ENCODE peak calls at places on chromosomes 13 and 19, in seven cellular contexts. One of them, this sample, is unnamed.
A peak's percentile ranks its signal among the peaks of the same experiment; 100 is the strongest.

GRCh38 chr19:11784356-11784755 is 14.0 kb upstream of the ZNF491 start:
- DNase-seq in GM23338: no peak
- DNase-seq in Karpas-422: no peak
- DNase-seq in SK-N-SH: no peak
- DNase-seq in GM23248: no peak
- DNase-seq in OCI-LY7: no peak
- DNase-seq in H9: no peak
- DNase-seq in this sample: no peak

GRCh38 chr19:11446652-11447301 is 11.3 kb downstream of the PRKCSH start:
- DNase-seq in Karpas-422: peak; percentile 78
- DNase-seq in OCI-LY7: peak; percentile 59
- DNase-seq in GM23338: peak; percentile 79
- DNase-seq in SK-N-SH: peak; percentile 97
- DNase-seq in H9: peak; percentile 68
- DNase-seq in GM23248: peak; percentile 60
- DNase-seq in this sample: no peak

GRCh38 chr19:12665646-12666304 is 767 bp downstream of the MAN2B1 start:
- DNase-seq in GM23248: peak; percentile 40
- DNase-seq in H9: no peak
- DNase-seq in GM23338: no peak
- DNase-seq in SK-N-SH: no peak
- DNase-seq in OCI-LY7: peak; percentile 56
- DNase-seq in Karpas-422: peak; percentile 60
- DNase-seq in this sample: no peak

GRCh38 chr13:30681489-30682242 is 53.7 kb upstream of the ALOX5AP start:
- DNase-seq in Karpas-422: no peak
- DNase-seq in GM23338: no peak
- DNase-seq in OCI-LY7: no peak
- DNase-seq in GM23248: peak; percentile 76
- DNase-seq in SK-N-SH: peak; percentile 31
- DNase-seq in H9: no peak
- DNase-seq in this sample: no peak

GRCh38 chr13:105232403-105232802 is 1303.1 kb downstream of the EFNB2 start:
- DNase-seq in Karpas-422: no peak
- DNase-seq in GM23338: no peak
- DNase-seq in OCI-LY7: no peak
- DNase-seq in GM23248: no peak
- DNase-seq in H9: no peak
- DNase-seq in SK-N-SH: no peak
- DNase-seq in this sample: no peak

GRCh38 chr19:48196321-48196761 is 25.9 kb downstream of the ZSWIM9 start:
- DNase-seq in OCI-LY7: no peak
- DNase-seq in H9: no peak
- DNase-seq in GM23338: peak; percentile 10
- DNase-seq in SK-N-SH: peak; percentile 35
- DNase-seq in Karpas-422: no peak
- DNase-seq in GM23248: no peak
- DNase-seq in this sample: no peak

GRCh38 chr19:2132191-2132590 is 19.2 kb downstream of the AP3D1 start:
- DNase-seq in Karpas-422: no peak
- DNase-seq in GM23248: no peak
- DNase-seq in GM23338: no peak
- DNase-seq in OCI-LY7: no peak
- DNase-seq in SK-N-SH: no peak
- DNase-seq in H9: no peak
- DNase-seq in this sample: no peak

GRCh38 chr13:92510416-92510815 is 716.2 kb upstream of the GPC6 start:
- DNase-seq in SK-N-SH: no peak
- DNase-seq in H9: no peak
- DNase-seq in OCI-LY7: peak; percentile 4
- DNase-seq in GM23338: peak; percentile 28
- DNase-seq in GM23248: no peak
- DNase-seq in Karpas-422: no peak
- DNase-seq in this sample: no peak

GRCh38 chr13:44396963-44397580 is 23.4 kb downstream of the SERP2 start:
- DNase-seq in Karpas-422: no peak
- DNase-seq in SK-N-SH: peak; percentile 77
- DNase-seq in H9: no peak
- DNase-seq in GM23338: no peak
- DNase-seq in GM23248: no peak
- DNase-seq in OCI-LY7: no peak
- DNase-seq in this sample: no peak

GRCh38 chr13:28710161-28710560 is 8.6 kb downstream of the SLC46A3 start:
- DNase-seq in OCI-LY7: no peak
- DNase-seq in SK-N-SH: no peak
- DNase-seq in H9: no peak
- DNase-seq in Karpas-422: no peak
- DNase-seq in GM23338: no peak
- DNase-seq in GM23248: no peak
- DNase-seq in this sample: no peak

DNA sequence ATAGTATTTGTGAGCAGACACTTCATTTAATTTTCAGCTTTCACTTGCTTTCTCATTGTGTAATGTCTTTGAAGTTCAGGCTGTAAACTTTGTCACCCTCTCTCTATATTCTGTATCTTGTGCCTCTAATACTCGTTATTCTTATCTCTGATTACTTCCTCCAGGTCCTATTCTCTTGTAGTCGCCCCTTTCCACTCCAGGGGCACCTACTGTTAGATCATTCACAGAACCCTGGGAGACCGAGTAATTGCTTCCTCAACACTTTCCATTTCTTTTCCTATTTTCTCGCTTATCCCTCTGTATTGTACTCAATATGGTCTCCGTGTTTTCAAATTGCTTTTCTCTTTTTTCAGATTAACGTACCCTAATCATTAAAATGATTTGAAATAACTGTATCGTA is 93.9 kb upstream of the TDRD3 start:
- DNase-seq in Karpas-422: no peak
- DNase-seq in GM23338: no peak
- DNase-seq in GM23248: no peak
- DNase-seq in OCI-LY7: no peak
- DNase-seq in H9: no peak
- DNase-seq in SK-N-SH: no peak
- DNase-seq in this sample: no peak
- H4K20me1 ChIP-seq in Karpas-422: no peaks in the 10 kb centered on the region
- H4K20me1 ChIP-seq in GM23338: no peaks in the 10 kb centered on the region
- H4K20me1 ChIP-seq in GM23248: no peaks in the 10 kb centered on the region
- H4K20me1 ChIP-seq in OCI-LY7: no peaks in the 10 kb centered on the region
- H4K20me1 ChIP-seq in H9: no peaks in the 10 kb centered on the region
- H4K20me1 ChIP-seq in SK-N-SH: no peaks in the 10 kb centered on the region
- H4K20me1 ChIP-seq in this sample: no peaks in the 10 kb centered on the region

DNA sequence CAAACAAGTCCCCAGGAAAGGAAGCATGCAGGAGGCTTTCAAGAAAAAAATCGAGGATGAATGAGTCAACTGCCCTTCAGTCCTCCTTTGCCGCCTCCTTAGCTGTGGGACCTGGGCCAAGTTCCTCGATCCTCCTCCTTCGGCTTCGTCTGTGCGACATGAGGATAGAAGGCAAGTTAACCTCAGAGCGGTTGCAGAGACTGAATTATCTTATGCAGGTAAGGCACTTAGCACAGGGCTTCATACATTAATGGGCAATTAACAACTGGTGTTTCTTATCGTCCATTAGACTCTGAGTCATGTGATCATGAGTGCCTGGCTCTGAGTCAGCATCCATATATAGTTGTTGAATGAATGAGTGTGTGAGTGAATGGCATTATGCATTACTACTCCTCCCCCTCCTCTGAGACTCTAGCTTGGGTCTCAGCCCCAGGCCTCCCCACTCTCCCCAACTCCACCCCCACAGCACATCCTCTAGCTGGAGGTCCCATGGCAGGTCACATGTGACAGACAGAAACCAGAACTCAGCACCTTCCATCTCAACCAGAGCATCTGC is 1.6 kb upstream of the TTC9B start:
- DNase-seq in Karpas-422: no peak
- DNase-seq in GM23338: no peak
- DNase-seq in OCI-LY7: no peak
- DNase-seq in SK-N-SH: no peak
- DNase-seq in H9: no peak
- DNase-seq in GM23248: peak; percentile 90
- DNase-seq in this sample: peak; percentile 76
- H2AFZ ChIP-seq in Karpas-422: no peak overlapping the region
- H2AFZ ChIP-seq in GM23338: no peak overlapping the region
- H2AFZ ChIP-seq in OCI-LY7: no peak overlapping the region
- H2AFZ ChIP-seq in SK-N-SH: peak overlapping the region; percentile 84
- H2AFZ ChIP-seq in H9: no peak overlapping the region
- H2AFZ ChIP-seq in GM23248: peak overlapping the region; percentile 56
- H2AFZ ChIP-seq in this sample: peak overlapping the region; percentile 89

DNA sequence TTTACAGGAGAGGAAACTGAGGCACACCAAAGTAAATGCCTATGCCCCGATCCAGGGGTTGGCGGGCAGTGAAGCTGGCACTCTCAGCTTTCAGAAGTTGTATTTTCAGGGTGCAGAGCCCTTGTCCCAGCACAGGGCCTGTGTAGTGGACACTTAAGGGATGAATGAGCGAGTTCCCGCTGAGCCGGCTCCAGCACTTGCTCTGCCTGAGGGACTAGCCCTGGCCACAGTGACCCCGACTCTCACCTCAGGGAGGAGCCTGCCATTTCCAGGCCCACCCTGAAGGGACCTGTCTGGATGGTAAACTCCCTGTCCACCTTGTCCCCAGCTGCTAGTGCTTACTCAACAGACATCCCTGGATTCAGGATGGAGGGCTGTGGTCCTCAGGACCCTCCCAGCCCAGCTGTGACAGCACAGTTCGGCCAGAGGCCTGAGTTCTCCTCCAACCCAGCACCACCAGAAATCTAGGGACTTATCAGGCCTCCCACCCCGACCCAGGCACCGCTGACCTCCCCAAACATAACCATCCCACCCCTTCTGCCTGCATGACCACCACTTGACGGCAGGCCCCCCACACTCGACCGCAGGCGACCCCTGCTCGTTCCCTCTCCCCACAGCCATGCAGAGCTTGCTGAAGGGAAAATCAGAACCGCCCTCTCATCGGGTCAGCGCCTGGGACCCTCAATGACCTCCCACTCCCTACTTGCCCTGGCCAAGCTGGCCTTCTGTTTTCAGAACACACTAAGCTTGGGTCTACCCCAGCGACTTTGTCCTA is 8.4 kb downstream of the PPP6R1 start:
- DNase-seq in SK-N-SH: no peak
- DNase-seq in GM23248: no peak
- DNase-seq in H9: no peak
- DNase-seq in Karpas-422: no peak
- DNase-seq in GM23338: no peak
- DNase-seq in OCI-LY7: no peak
- DNase-seq in this sample: no peak
- H4K20me1 ChIP-seq in SK-N-SH: peaks cover 91% of the 10 kb centered on the region
- H4K20me1 ChIP-seq in GM23248: no peaks in the 10 kb centered on the region
- H4K20me1 ChIP-seq in H9: no peaks in the 10 kb centered on the region
- H4K20me1 ChIP-seq in Karpas-422: peaks cover 66% of the 10 kb centered on the region
- H4K20me1 ChIP-seq in GM23338: peaks cover 25% of the 10 kb centered on the region
- H4K20me1 ChIP-seq in OCI-LY7: peaks cover 32% of the 10 kb centered on the region
- H4K20me1 ChIP-seq in this sample: no peaks in the 10 kb centered on the region

GRCh38 chr19:34182125-34182524 is 9.8 kb downstream of the LSM14A start:
- DNase-seq in Karpas-422: no peak
- DNase-seq in GM23248: no peak
- DNase-seq in GM23338: no peak
- DNase-seq in H9: no peak
- DNase-seq in SK-N-SH: no peak
- DNase-seq in OCI-LY7: no peak
- DNase-seq in this sample: no peak

GRCh38 chr19:34181111-34181864 is 9.0 kb downstream of the LSM14A start:
- DNase-seq in SK-N-SH: no peak
- DNase-seq in Karpas-422: no peak
- DNase-seq in GM23338: no peak
- DNase-seq in GM23248: no peak
- DNase-seq in OCI-LY7: no peak
- DNase-seq in H9: no peak
- DNase-seq in this sample: no peak

GRCh38 chr19:34180273-34180672 is 8.0 kb downstream of the LSM14A start:
- DNase-seq in GM23338: no peak
- DNase-seq in SK-N-SH: no peak
- DNase-seq in Karpas-422: no peak
- DNase-seq in OCI-LY7: no peak
- DNase-seq in H9: no peak
- DNase-seq in GM23248: no peak
- DNase-seq in this sample: no peak

GRCh38 chr19:34179066-34179465 is 6.8 kb downstream of the LSM14A start:
- DNase-seq in SK-N-SH: no peak
- DNase-seq in Karpas-422: no peak
- DNase-seq in H9: no peak
- DNase-seq in GM23338: no peak
- DNase-seq in OCI-LY7: no peak
- DNase-seq in GM23248: peak; percentile 53
- DNase-seq in this sample: no peak

DNA sequence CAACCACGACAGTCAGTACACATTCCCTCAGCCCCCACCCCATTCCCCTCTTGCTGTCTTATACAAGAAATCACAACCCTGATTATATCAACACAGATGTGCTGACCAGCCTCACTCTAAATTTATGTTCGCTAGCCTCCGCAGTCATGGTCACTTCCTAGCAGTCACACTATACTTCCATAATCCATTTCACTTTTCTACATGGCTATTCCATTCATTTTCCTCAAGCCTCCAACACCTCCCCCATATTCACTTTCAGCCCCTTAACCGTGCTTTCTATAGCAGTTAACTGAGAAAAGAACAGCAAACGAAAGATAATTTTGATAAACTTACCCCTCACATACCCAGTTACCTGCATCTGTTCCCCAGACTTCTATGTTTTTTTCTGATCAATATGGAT is 8.4 kb downstream of the LSM14A start:
- DNase-seq in Karpas-422: no peak
- DNase-seq in GM23338: no peak
- DNase-seq in OCI-LY7: no peak
- DNase-seq in GM23248: no peak
- DNase-seq in SK-N-SH: peak; percentile 13
- DNase-seq in H9: no peak
- DNase-seq in this sample: no peak
- H2AFZ ChIP-seq in Karpas-422: no peak overlapping the region
- H2AFZ ChIP-seq in GM23338: no peak overlapping the region
- H2AFZ ChIP-seq in OCI-LY7: no peak overlapping the region
- H2AFZ ChIP-seq in GM23248: no peak overlapping the region
- H2AFZ ChIP-seq in SK-N-SH: no peak overlapping the region
- H2AFZ ChIP-seq in H9: no peak overlapping the region
- H2AFZ ChIP-seq in this sample: no peak overlapping the region

DNA sequence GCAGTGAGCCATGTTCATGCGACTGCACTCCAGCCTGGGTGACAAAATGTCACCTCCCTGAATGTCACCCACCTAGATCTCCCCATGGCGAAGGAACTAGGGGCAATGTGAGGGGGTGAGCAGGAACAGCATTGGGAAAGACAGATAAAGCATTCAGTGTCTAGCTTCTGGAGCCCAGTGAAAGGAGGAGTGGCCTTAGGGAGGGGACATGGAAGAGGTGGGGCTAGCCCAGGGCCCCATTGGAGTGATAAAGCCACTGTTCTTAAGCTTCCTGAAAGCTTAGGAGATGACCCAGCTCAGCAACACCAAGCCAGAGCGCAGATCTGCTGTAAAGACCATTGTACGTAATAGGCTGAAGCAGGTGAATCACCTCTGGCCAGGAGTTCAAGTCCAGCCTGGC is 13.0 kb upstream of the KCNN1 start:
- DNase-seq in SK-N-SH: no peak
- DNase-seq in H9: peak; percentile 44
- DNase-seq in OCI-LY7: no peak
- DNase-seq in Karpas-422: no peak
- DNase-seq in GM23248: no peak
- DNase-seq in GM23338: no peak
- DNase-seq in this sample: no peak
- H4K20me1 ChIP-seq in SK-N-SH: no peaks in the 10 kb centered on the region
- H4K20me1 ChIP-seq in H9: no peaks in the 10 kb centered on the region
- H4K20me1 ChIP-seq in OCI-LY7: no peaks in the 10 kb centered on the region
- H4K20me1 ChIP-seq in Karpas-422: no peaks in the 10 kb centered on the region
- H4K20me1 ChIP-seq in GM23248: no peaks in the 10 kb centered on the region
- H4K20me1 ChIP-seq in GM23338: no peaks in the 10 kb centered on the region
- H4K20me1 ChIP-seq in this sample: no peaks in the 10 kb centered on the region